ENCODE peak calls at places on chromosomes 4 and X, in seven cellular contexts. One of them, this sample, is unnamed.
A peak's percentile ranks its signal among the peaks of the same experiment; 100 is the strongest.

GRCh38 chr4:111937368-111937767 is 207.9 kb upstream of the FAM241A start:
- DNase-seq in CD4-positive, alpha-beta memory T cell: no peak
- DNase-seq in small intestine: peak; percentile 11
- DNase-seq in tibial nerve: no peak
- DNase-seq in adrenal gland: no peak
- DNase-seq in neuronal stem cell: no peak
- DNase-seq in esophagus squamous epithelium: no peak
- DNase-seq in this sample: no peak

GRCh38 chr4:15250021-15250441 is 177.8 kb upstream of the C1QTNF7 start:
- DNase-seq in CD4-positive, alpha-beta memory T cell: no peak
- DNase-seq in small intestine: no peak
- DNase-seq in tibial nerve: no peak
- DNase-seq in adrenal gland: no peak
- DNase-seq in neuronal stem cell: no peak
- DNase-seq in esophagus squamous epithelium: no peak
- DNase-seq in this sample: peak; percentile 35

GRCh38 chrX:75365243-75365975 is 91.5 kb downstream of the UPRT start:
- DNase-seq in CD4-positive, alpha-beta memory T cell: no peak
- DNase-seq in small intestine: no peak
- DNase-seq in tibial nerve: no peak
- DNase-seq in adrenal gland: no peak
- DNase-seq in neuronal stem cell: no peak
- DNase-seq in esophagus squamous epithelium: no peak
- DNase-seq in this sample: no peak

GRCh38 chrX:12245650-12246645 is 107.7 kb downstream of the FRMPD4 start:
- DNase-seq in CD4-positive, alpha-beta memory T cell: no peak
- DNase-seq in small intestine: no peak
- DNase-seq in tibial nerve: no peak
- DNase-seq in adrenal gland: no peak
- DNase-seq in neuronal stem cell: no peak
- DNase-seq in esophagus squamous epithelium: no peak
- DNase-seq in this sample: no peak

GRCh38 chr4:88441696-88442095 is 15.2 kb upstream of the HERC5 start:
- DNase-seq in CD4-positive, alpha-beta memory T cell: no peak
- DNase-seq in small intestine: no peak
- DNase-seq in tibial nerve: no peak
- DNase-seq in adrenal gland: no peak
- DNase-seq in neuronal stem cell: no peak
- DNase-seq in esophagus squamous epithelium: no peak
- DNase-seq in this sample: no peak

GRCh38 chr4:29046166-29046565 is 1674.0 kb upstream of the PCDH7 start:
- DNase-seq in CD4-positive, alpha-beta memory T cell: no peak
- DNase-seq in small intestine: no peak
- DNase-seq in tibial nerve: no peak
- DNase-seq in adrenal gland: no peak
- DNase-seq in neuronal stem cell: no peak
- DNase-seq in esophagus squamous epithelium: no peak
- DNase-seq in this sample: no peak

GRCh38 chr4:128582319-128582948 is 227.1 kb upstream of the JADE1 start:
- DNase-seq in CD4-positive, alpha-beta memory T cell: no peak
- DNase-seq in small intestine: peak; percentile 41
- DNase-seq in tibial nerve: no peak
- DNase-seq in adrenal gland: no peak
- DNase-seq in neuronal stem cell: no peak
- DNase-seq in esophagus squamous epithelium: no peak
- DNase-seq in this sample: no peak

GRCh38 chr4:174120446-174121142 is 162.9 kb downstream of the FBXO8 start:
- DNase-seq in CD4-positive, alpha-beta memory T cell: peak; percentile 4
- DNase-seq in small intestine: peak; percentile 32
- DNase-seq in tibial nerve: peak; percentile 24
- DNase-seq in adrenal gland: peak; percentile 35
- DNase-seq in neuronal stem cell: peak; percentile 64
- DNase-seq in esophagus squamous epithelium: no peak
- DNase-seq in this sample: peak; percentile 70

GRCh38 chr4:112075129-112075753 is 70.0 kb upstream of the FAM241A start:
- DNase-seq in CD4-positive, alpha-beta memory T cell: peak; percentile 17
- DNase-seq in small intestine: peak; percentile 64
- DNase-seq in tibial nerve: no peak
- DNase-seq in adrenal gland: no peak
- DNase-seq in neuronal stem cell: peak; percentile 32
- DNase-seq in esophagus squamous epithelium: no peak
- DNase-seq in this sample: no peak

GRCh38 chrX:155632424-155633100 is 19.8 kb upstream of the TMLHE start:
- DNase-seq in CD4-positive, alpha-beta memory T cell: peak; percentile 24
- DNase-seq in small intestine: peak; percentile 61
- DNase-seq in tibial nerve: no peak
- DNase-seq in adrenal gland: no peak
- DNase-seq in neuronal stem cell: no peak
- DNase-seq in esophagus squamous epithelium: no peak
- DNase-seq in this sample: no peak

GRCh38 chr4:56234098-56234497 is 153.2 kb downstream of the AASDH start:
- DNase-seq in CD4-positive, alpha-beta memory T cell: no peak
- DNase-seq in small intestine: no peak
- DNase-seq in tibial nerve: no peak
- DNase-seq in adrenal gland: no peak
- DNase-seq in neuronal stem cell: no peak
- DNase-seq in esophagus squamous epithelium: no peak
- DNase-seq in this sample: no peak

GRCh38 chr4:71456841-71457240 is 118.0 kb downstream of the SLC4A4 start:
- DNase-seq in CD4-positive, alpha-beta memory T cell: no peak
- DNase-seq in small intestine: peak; percentile 9
- DNase-seq in tibial nerve: no peak
- DNase-seq in adrenal gland: peak; percentile 61
- DNase-seq in neuronal stem cell: no peak
- DNase-seq in esophagus squamous epithelium: no peak
- DNase-seq in this sample: no peak

GRCh38 chr4:75630174-75630931 is at the start of gene CDKL2:
- DNase-seq in CD4-positive, alpha-beta memory T cell: peak; percentile 91
- DNase-seq in small intestine: peak; percentile 96
- DNase-seq in tibial nerve: peak; percentile 42
- DNase-seq in adrenal gland: peak; percentile 85
- DNase-seq in neuronal stem cell: peak; percentile 74
- DNase-seq in esophagus squamous epithelium: peak; percentile 16
- DNase-seq in this sample: peak; percentile 94

GRCh38 chr4:170827562-170828260 is 738.0 kb upstream of the AADAT start:
- DNase-seq in CD4-positive, alpha-beta memory T cell: no peak
- DNase-seq in small intestine: no peak
- DNase-seq in tibial nerve: no peak
- DNase-seq in adrenal gland: no peak
- DNase-seq in neuronal stem cell: no peak
- DNase-seq in esophagus squamous epithelium: no peak
- DNase-seq in this sample: no peak

GRCh38 chr4:168662297-168662985 is 165.6 kb downstream of the PALLD start:
- DNase-seq in CD4-positive, alpha-beta memory T cell: no peak
- DNase-seq in small intestine: peak; percentile 29
- DNase-seq in tibial nerve: no peak
- DNase-seq in adrenal gland: no peak
- DNase-seq in neuronal stem cell: no peak
- DNase-seq in esophagus squamous epithelium: no peak
- DNase-seq in this sample: no peak

GRCh38 chr4:168664242-168664897 is 167.5 kb downstream of the PALLD start:
- DNase-seq in CD4-positive, alpha-beta memory T cell: no peak
- DNase-seq in small intestine: no peak
- DNase-seq in tibial nerve: no peak
- DNase-seq in adrenal gland: no peak
- DNase-seq in neuronal stem cell: no peak
- DNase-seq in esophagus squamous epithelium: no peak
- DNase-seq in this sample: no peak

GRCh38 chr4:168667936-168668335 is 171.1 kb downstream of the PALLD start:
- DNase-seq in CD4-positive, alpha-beta memory T cell: no peak
- DNase-seq in small intestine: no peak
- DNase-seq in tibial nerve: no peak
- DNase-seq in adrenal gland: no peak
- DNase-seq in neuronal stem cell: no peak
- DNase-seq in esophagus squamous epithelium: no peak
- DNase-seq in this sample: no peak

GRCh38 chr4:168667397-168667796 is 170.5 kb downstream of the PALLD start:
- DNase-seq in CD4-positive, alpha-beta memory T cell: no peak
- DNase-seq in small intestine: no peak
- DNase-seq in tibial nerve: no peak
- DNase-seq in adrenal gland: no peak
- DNase-seq in neuronal stem cell: no peak
- DNase-seq in esophagus squamous epithelium: no peak
- DNase-seq in this sample: no peak

GRCh38 chr4:168666531-168666930 is 169.7 kb downstream of the PALLD start:
- DNase-seq in CD4-positive, alpha-beta memory T cell: no peak
- DNase-seq in small intestine: no peak
- DNase-seq in tibial nerve: no peak
- DNase-seq in adrenal gland: no peak
- DNase-seq in neuronal stem cell: no peak
- DNase-seq in esophagus squamous epithelium: no peak
- DNase-seq in this sample: no peak
- H3K4me1 ChIP-seq in CD4-positive, alpha-beta memory T cell: no peaks in the 10 kb centered on the region
- H3K4me1 ChIP-seq in small intestine: peaks cover 3% of the 10 kb centered on the region
- H3K4me1 ChIP-seq in tibial nerve: no peaks in the 10 kb centered on the region
- H3K4me1 ChIP-seq in adrenal gland: no peaks in the 10 kb centered on the region
- H3K4me1 ChIP-seq in neuronal stem cell: peaks cover 2% of the 10 kb centered on the region
- H3K4me1 ChIP-seq in esophagus squamous epithelium: no peaks in the 10 kb centered on the region
- H3K4me1 ChIP-seq in this sample: no peaks in the 10 kb centered on the region

GRCh38 chr4:140094701-140095420 is 59.1 kb downstream of the MAML3 start:
- DNase-seq in CD4-positive, alpha-beta memory T cell: peak; percentile 29
- DNase-seq in small intestine: no peak
- DNase-seq in tibial nerve: peak; percentile 32
- DNase-seq in adrenal gland: peak; percentile 89
- DNase-seq in neuronal stem cell: no peak
- DNase-seq in esophagus squamous epithelium: no peak
- DNase-seq in this sample: peak; percentile 89
- H3K4me1 ChIP-seq in CD4-positive, alpha-beta memory T cell: peaks cover 38% of the 10 kb centered on the region
- H3K4me1 ChIP-seq in small intestine: peaks cover 34% of the 10 kb centered on the region
- H3K4me1 ChIP-seq in tibial nerve: no peaks in the 10 kb centered on the region
- H3K4me1 ChIP-seq in adrenal gland: peaks cover 35% of the 10 kb centered on the region
- H3K4me1 ChIP-seq in neuronal stem cell: peaks cover 33% of the 10 kb centered on the region
- H3K4me1 ChIP-seq in esophagus squamous epithelium: peaks cover 29% of the 10 kb centered on the region
- H3K4me1 ChIP-seq in this sample: peaks cover 19% of the 10 kb centered on the region

GRCh38 chr4:169202878-169203277 is 67.9 kb downstream of the SH3RF1 start:
- DNase-seq in CD4-positive, alpha-beta memory T cell: no peak
- DNase-seq in small intestine: no peak
- DNase-seq in tibial nerve: no peak
- DNase-seq in adrenal gland: no peak
- DNase-seq in neuronal stem cell: no peak
- DNase-seq in esophagus squamous epithelium: no peak
- DNase-seq in this sample: no peak
- H3K4me1 ChIP-seq in CD4-positive, alpha-beta memory T cell: no peaks in the 10 kb centered on the region
- H3K4me1 ChIP-seq in small intestine: peaks cover 7% of the 10 kb centered on the region
- H3K4me1 ChIP-seq in tibial nerve: no peaks in the 10 kb centered on the region
- H3K4me1 ChIP-seq in adrenal gland: peaks cover 4% of the 10 kb centered on the region
- H3K4me1 ChIP-seq in neuronal stem cell: peaks cover 28% of the 10 kb centered on the region
- H3K4me1 ChIP-seq in esophagus squamous epithelium: no peaks in the 10 kb centered on the region
- H3K4me1 ChIP-seq in this sample: no peaks in the 10 kb centered on the region

GRCh38 chr4:162408309-162408708 is 244.5 kb upstream of the FSTL5 start:
- DNase-seq in CD4-positive, alpha-beta memory T cell: no peak
- DNase-seq in small intestine: peak; percentile 58
- DNase-seq in tibial nerve: no peak
- DNase-seq in adrenal gland: no peak
- DNase-seq in neuronal stem cell: no peak
- DNase-seq in esophagus squamous epithelium: no peak
- DNase-seq in this sample: no peak
- H3K4me1 ChIP-seq in CD4-positive, alpha-beta memory T cell: no peaks in the 10 kb centered on the region
- H3K4me1 ChIP-seq in small intestine: no peaks in the 10 kb centered on the region
- H3K4me1 ChIP-seq in tibial nerve: no peaks in the 10 kb centered on the region
- H3K4me1 ChIP-seq in adrenal gland: no peaks in the 10 kb centered on the region
- H3K4me1 ChIP-seq in neuronal stem cell: peaks cover 4% of the 10 kb centered on the region
- H3K4me1 ChIP-seq in esophagus squamous epithelium: no peaks in the 10 kb centered on the region
- H3K4me1 ChIP-seq in this sample: no peaks in the 10 kb centered on the region

DNA sequence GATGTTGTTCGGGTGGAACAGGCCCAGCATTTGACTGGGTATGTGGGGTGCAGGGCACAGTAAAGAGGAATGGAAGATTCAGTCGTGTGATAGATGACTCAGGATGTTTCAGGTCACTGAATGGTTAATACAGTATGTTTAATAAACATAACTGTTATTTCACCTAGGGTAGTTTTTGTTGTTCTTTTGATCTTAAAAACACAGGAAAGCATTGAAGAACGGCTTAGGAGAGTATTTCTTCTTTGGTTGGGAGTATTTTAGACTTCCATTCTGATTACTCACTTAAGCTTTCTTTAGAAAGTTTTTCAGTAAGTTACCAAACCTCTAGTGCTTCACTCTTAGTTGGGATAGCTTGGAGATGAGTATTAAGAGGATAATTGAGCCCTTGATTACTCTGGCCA is 62.3 kb downstream of the STAG2 start:
- DNase-seq in CD4-positive, alpha-beta memory T cell: no peak
- DNase-seq in small intestine: no peak
- DNase-seq in tibial nerve: no peak
- DNase-seq in adrenal gland: no peak
- DNase-seq in neuronal stem cell: no peak
- DNase-seq in esophagus squamous epithelium: no peak
- DNase-seq in this sample: no peak
- H3K4me1 ChIP-seq in CD4-positive, alpha-beta memory T cell: peaks cover 24% of the 10 kb centered on the region
- H3K4me1 ChIP-seq in small intestine: no peaks in the 10 kb centered on the region
- H3K4me1 ChIP-seq in tibial nerve: no peaks in the 10 kb centered on the region
- H3K4me1 ChIP-seq in adrenal gland: no peaks in the 10 kb centered on the region
- H3K4me1 ChIP-seq in neuronal stem cell: no peaks in the 10 kb centered on the region
- H3K4me1 ChIP-seq in esophagus squamous epithelium: no peaks in the 10 kb centered on the region
- H3K4me1 ChIP-seq in this sample: peaks cover 1% of the 10 kb centered on the region

DNA sequence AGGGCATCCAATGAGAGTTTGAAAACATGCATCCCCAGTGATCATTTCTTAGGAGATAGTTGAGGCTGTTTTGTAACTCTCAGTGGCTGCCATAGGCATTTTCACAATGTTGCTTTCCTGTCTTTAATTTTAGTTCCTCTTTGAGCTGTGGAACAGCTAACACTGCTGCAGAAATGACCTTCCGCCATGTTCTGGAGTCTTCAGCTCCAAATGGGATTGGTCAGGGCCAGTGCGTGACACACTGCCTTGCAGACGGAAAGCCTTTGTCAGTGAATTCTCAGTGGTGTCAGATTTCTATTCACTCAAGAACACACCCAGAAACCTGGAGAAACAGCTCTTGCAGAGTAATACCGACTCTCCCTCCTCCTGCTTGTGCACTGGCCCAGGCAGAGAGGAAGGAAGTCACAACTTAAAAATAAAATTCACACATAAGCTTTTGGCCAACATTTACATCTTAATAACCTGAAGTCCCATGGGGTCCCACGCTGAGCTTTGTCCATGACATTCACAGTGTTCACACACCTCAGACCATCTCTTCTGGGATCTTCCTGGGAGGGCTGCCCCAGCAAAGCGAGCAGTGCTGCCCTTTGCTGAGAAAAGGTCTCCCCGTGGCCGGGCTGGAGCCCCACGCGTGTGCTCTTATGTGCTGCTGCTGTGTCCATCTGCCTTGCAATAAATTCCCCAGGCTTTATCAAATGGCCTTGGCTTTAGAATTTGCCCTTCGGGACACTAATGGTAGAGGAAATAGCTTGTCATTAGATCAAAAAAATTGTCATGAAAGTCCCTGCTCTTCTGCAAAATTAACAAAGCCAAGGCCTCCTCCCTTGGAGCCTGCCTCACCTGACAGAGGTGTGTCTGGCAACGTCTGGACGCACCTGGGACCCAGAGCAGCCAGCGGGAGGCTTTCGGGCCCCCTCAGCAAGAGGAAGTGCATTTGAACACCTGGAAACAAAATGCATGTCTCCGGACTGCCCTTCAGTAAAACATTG is 126.8 kb downstream of the IRF2 start:
- DNase-seq in CD4-positive, alpha-beta memory T cell: no peak
- DNase-seq in small intestine: peak; percentile 83
- DNase-seq in tibial nerve: no peak
- DNase-seq in adrenal gland: peak; percentile 92
- DNase-seq in neuronal stem cell: peak; percentile 62
- DNase-seq in esophagus squamous epithelium: no peak
- DNase-seq in this sample: peak; percentile 74
- H3K4me1 ChIP-seq in CD4-positive, alpha-beta memory T cell: peaks cover 13% of the 10 kb centered on the region
- H3K4me1 ChIP-seq in small intestine: peaks cover 14% of the 10 kb centered on the region
- H3K4me1 ChIP-seq in tibial nerve: no peaks in the 10 kb centered on the region
- H3K4me1 ChIP-seq in adrenal gland: peaks cover 54% of the 10 kb centered on the region
- H3K4me1 ChIP-seq in neuronal stem cell: peaks cover 33% of the 10 kb centered on the region
- H3K4me1 ChIP-seq in esophagus squamous epithelium: peaks cover 47% of the 10 kb centered on the region
- H3K4me1 ChIP-seq in this sample: peaks cover 24% of the 10 kb centered on the region

This sample was measured in right cardiac atrium.